ENCODE peak calls at places on chromosomes 16 and 17, in five cellular contexts. X is PC-9, F is uterus, M is MCF 10A, V is transverse colon. H is an unnamed sample.

GRCh38 chr17:30961213-30962188 is 9.3 kb upstream of the RNF135 start:
- DNase-seq in X (no peak), M (no peak), V (no peak), F (no peak), H (no peak)

GRCh38 chr17:62852195-62852594 is 44.1 kb upstream of the MARCHF10 start:
- DNase-seq in V (no peak), M (no peak), X (no peak), F (no peak), H (no peak)

GRCh38 chr16:11087691-11088431 is 143.5 kb downstream of the CLEC16A start:
- DNase-seq in M (no peak), V (no peak), F (no peak), X (no peak), H (no peak)

GRCh38 chr17:21390294-21390693 is 14.1 kb downstream of the KCNJ12 start:
- DNase-seq in X (no peak), V (no peak), M (no peak), F (no peak), H (no peak)

GRCh38 chr17:55433629-55434422 is 12.2 kb upstream of the MMD start:
- DNase-seq in V (peak; percentile 64), X (peak; percentile 98), F (no peak), M (peak; percentile 95), H (peak; percentile 52)

GRCh38 chr17:45261577-45262515 is at the start of gene SPATA32:
- DNase-seq in M (no peak), X (no peak), V (peak; percentile 72), F (no peak), H (no peak)

GRCh38 chr16:9115277-9115676 is 23.8 kb downstream of the HAPSTR1 start:
- DNase-seq in X (peak; percentile 91), M (no peak), V (no peak), F (no peak), H (no peak)

GRCh38 chr16:48478418-48478817 is 93.2 kb upstream of the SIAH1 start:
- DNase-seq in X (no peak), V (no peak), M (no peak), F (no peak), H (no peak)

GRCh38 chr17:10105513-10106001 is 92.8 kb downstream of the GAS7 start:
- DNase-seq in M (no peak), X (no peak), F (peak; percentile 75), V (no peak), H (no peak)

GRCh38 chr17:47742319-47743181 is 9.5 kb downstream of the TBX21 start:
- DNase-seq in F (no peak), V (no peak), M (no peak), X (no peak), H (peak; percentile 47)

GRCh38 chr16:4317471-4318170 is 1.8 kb downstream of the GLIS2 start:
- DNase-seq in M (peak; percentile 50), F (peak; percentile 57), X (peak; percentile 43), V (no peak), H (peak; percentile 51)

GRCh38 chr17:19000531-19001011 is 4.0 kb downstream of the FAM83G start:
- DNase-seq in M (peak; percentile 71), V (peak; percentile 51), X (no peak), F (peak; percentile 26), H (no peak)

GRCh38 chr17:12680407-12680897 is 14.8 kb downstream of the MYOCD start:
- DNase-seq in M (no peak), V (peak; percentile 25), F (no peak), X (no peak), H (no peak)

GRCh38 chr16:4639899-4640509 is 15.4 kb downstream of the MGRN1 start:
- DNase-seq in F (no peak), X (no peak), M (no peak), V (no peak), H (no peak)

GRCh38 chr16:495127-495748 is 32.3 kb upstream of the CAPN15 start:
- DNase-seq in X (no peak), V (peak; percentile 36), M (peak; percentile 51), F (no peak), H (peak; percentile 70)

GRCh38 chr17:18159551-18160120 is 24.0 kb upstream of the ALKBH5 start:
- DNase-seq in V (no peak), X (no peak), F (no peak), M (no peak), H (no peak)

GRCh38 chr17:76056882-76057281 is 15.4 kb downstream of the SRP68 start:
- DNase-seq in M (no peak), X (peak; percentile 57), V (no peak), F (no peak), H (no peak)
- TF ChIP-seq CTCF in M (no peak), X (no peak), V (no peak), F (no peak), H (no peak)

GRCh38 chr16:28556914-28557320 is 3.2 kb downstream of the SGF29 start:
- DNase-seq in F (no peak), X (no peak), M (no peak), V (no peak), H (no peak)

GRCh38 chr16:28549301-28549899 is 4.3 kb upstream of the SGF29 start:
- DNase-seq in F (no peak), M (peak; percentile 61), V (no peak), X (peak; percentile 52), H (peak; percentile 41)

GRCh38 chr16:28554634-28555423 is 1.1 kb downstream of the SGF29 start:
- DNase-seq in V (no peak), X (no peak), F (no peak), M (no peak), H (no peak)

GRCh38 chr16:28555593-28555992 is 1.9 kb downstream of the SGF29 start:
- DNase-seq in M (no peak), V (no peak), X (no peak), F (no peak), H (no peak)

DNA sequence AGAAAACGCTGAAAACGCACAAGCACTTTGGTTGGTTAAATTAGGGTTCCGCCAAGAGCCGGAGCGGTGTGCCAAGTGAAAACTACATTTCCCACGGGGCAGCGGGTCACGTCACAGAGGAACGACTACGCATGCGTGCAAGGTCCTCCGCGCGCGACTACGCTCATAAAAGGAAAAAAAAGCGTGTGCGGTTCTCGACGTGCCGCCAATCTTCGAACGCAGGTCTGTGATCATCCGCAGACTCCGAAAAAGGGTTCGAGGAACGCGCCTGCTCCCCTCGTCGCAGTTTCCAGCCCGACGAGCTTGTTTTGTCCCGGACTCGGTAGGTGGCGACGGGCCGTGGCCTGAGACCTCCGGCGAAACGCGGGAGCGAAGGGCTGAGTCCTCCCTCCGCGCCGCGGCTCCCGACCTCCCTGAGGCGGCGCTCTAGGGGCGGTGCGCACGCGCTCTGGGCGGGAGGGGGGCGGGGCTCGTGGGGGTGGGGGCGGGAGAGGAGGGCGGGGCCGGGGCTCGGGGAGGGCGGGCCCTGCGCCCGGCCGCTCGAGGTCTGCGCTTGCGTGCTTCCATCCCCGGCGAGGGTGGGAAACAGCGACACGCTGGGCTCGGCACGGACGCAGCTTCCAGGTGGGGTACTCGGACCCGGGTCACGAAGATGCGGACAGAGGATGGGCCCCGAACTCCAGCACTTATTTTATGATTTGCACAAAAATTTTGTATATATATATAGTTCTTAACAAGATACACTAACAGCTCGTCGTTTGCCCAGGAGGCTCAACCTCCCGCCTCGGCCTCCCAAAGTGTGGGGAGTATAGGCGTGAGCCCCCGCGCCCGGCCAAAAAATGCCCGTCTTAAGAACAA is at the start of gene SGF29:
- DNase-seq in V (peak; percentile 95), F (peak; percentile 95), M (peak; percentile 84), X (peak; percentile 72), H (peak; percentile 93)
- TF ChIP-seq CTCF in V (peak; percentile 39), F (no peak), M (no peak), X (peak; percentile 36), H (no peak)

GRCh38 chr17:59427425-59427921 is 96.0 kb downstream of the YPEL2 start:
- DNase-seq in V (no peak), X (no peak), M (peak; percentile 51), F (peak; percentile 36), H (no peak)
- TF ChIP-seq CTCF in V (no peak), X (no peak), M (no peak), F (no peak), H (no peak)

DNA sequence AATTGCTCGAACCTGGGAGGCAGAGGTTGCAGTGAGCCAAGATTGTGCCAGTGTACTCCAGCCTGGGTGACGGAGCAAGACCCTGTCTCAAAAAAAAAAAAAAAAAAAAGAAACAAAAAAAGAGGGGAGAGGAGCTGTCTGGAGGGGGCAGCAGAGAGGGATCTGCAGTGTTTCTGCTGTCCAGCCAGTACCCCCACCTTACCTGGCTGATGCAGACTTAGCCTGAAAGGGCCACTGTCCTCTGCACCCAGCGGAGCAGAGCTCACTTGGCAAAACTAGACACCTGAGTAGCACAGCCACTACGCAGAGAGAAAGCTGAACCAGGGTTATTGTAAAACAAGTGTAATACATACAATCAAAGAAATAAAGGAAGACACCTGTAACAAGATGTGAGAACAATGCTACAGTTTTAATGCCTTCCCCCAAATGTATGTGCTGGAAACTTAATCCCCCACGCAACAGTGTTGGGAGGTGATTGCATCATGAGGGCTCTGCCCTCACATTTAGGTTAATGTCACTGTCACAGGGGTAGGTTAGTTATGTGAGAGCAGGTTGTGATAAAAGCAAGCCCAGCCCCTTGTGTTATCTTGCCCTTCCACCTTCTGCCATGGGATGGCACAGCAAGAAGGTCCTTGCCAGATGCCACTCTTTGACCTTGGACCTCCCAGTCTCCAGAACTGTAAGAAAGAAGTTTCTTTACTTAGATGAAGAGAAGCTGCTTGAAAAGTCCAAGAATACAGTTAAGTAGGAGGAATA is 211.2 kb downstream of the RPTOR start:
- DNase-seq in M (no peak), V (no peak), F (no peak), X (no peak), H (no peak)
- TF ChIP-seq CTCF in M (no peak), V (no peak), F (no peak), X (no peak), H (no peak)

GRCh38 chr17:17055286-17056166 is 13.3 kb downstream of the MPRIP start:
- DNase-seq in V (no peak), F (peak; percentile 24), X (no peak), M (peak; percentile 47), H (no peak)
- TF ChIP-seq CTCF in V (no peak), F (peak; percentile 7), X (no peak), M (no peak), H (no peak)

GRCh38 chr16:30533146-30533522 is 1.5 kb downstream of the ZNF747 start:
- DNase-seq in V (no peak), M (no peak), F (no peak), X (no peak), H (no peak)

GRCh38 chr16:30535106-30535776 is 583 bp upstream of the ZNF747 start:
- DNase-seq in M (no peak), V (no peak), F (no peak), X (no peak), H (no peak)

GRCh38 chr16:30535777-30536190 is 1.1 kb upstream of the ZNF747 start:
- DNase-seq in F (peak; percentile 67), M (peak; percentile 49), V (peak; percentile 84), X (peak; percentile 61), H (peak; percentile 45)

GRCh38 chr16:30533748-30534367 is 800 bp downstream of the ZNF747 start:
- DNase-seq in V (no peak), X (no peak), F (no peak), M (no peak), H (no peak)

GRCh38 chr16:30534368-30535105 is at the start of gene ZNF747:
- DNase-seq in M (peak; percentile 86), X (peak; percentile 72), F (peak; percentile 94), V (peak; percentile 94), H (peak; percentile 91)
- TF ChIP-seq CTCF in M (no peak), X (peak; percentile 29), F (no peak), V (no peak), H (peak; percentile 16)

GRCh38 chr17:14805348-14805747 is 459.8 kb downstream of the PMP22 start:
- DNase-seq in X (no peak), F (no peak), V (no peak), M (peak; percentile 41), H (no peak)
- TF ChIP-seq CTCF in X (no peak), F (no peak), V (no peak), M (no peak), H (no peak)